ENCODE peak calls at places on chromosome 7, in five cellular contexts. One of them, this sample, is unnamed.

GRCh38 chr7:2527505-2528464 is 8.2 kb downstream of the LFNG start:
- DNase-seq in SK-N-SH: no peak
- DNase-seq in Panc1: no peak
- DNase-seq in GM23338: no peak
- DNase-seq in ovary: no peak
- DNase-seq in this sample: no peak

GRCh38 chr7:91264924-91265681 is 870 bp downstream of the FZD1 start:
- DNase-seq in SK-N-SH: peak
- DNase-seq in Panc1: no peak
- DNase-seq in GM23338: peak
- DNase-seq in ovary: peak
- DNase-seq in this sample: no peak

GRCh38 chr7:1603346-1604211 is 33.7 kb upstream of the PSMG3 start:
- DNase-seq in SK-N-SH: peak
- DNase-seq in Panc1: no peak
- DNase-seq in GM23338: no peak
- DNase-seq in ovary: no peak
- DNase-seq in this sample: no peak

GRCh38 chr7:116696707-116697106 is 24.7 kb downstream of the MET start:
- DNase-seq in SK-N-SH: no peak
- DNase-seq in Panc1: no peak
- DNase-seq in GM23338: no peak
- DNase-seq in ovary: no peak
- DNase-seq in this sample: no peak

GRCh38 chr7:54615-55014 is 137.8 kb upstream of the FAM20C start:
- DNase-seq in SK-N-SH: no peak
- DNase-seq in Panc1: no peak
- DNase-seq in GM23338: no peak
- DNase-seq in ovary: peak
- DNase-seq in this sample: no peak

GRCh38 chr7:137583199-137583598 is 239.7 kb upstream of the PTN start:
- DNase-seq in SK-N-SH: no peak
- DNase-seq in Panc1: no peak
- DNase-seq in GM23338: no peak
- DNase-seq in ovary: no peak
- DNase-seq in this sample: no peak

GRCh38 chr7:44637788-44638594 is 31.6 kb downstream of the OGDH start:
- DNase-seq in SK-N-SH: no peak
- DNase-seq in Panc1: peak
- DNase-seq in GM23338: no peak
- DNase-seq in ovary: no peak
- DNase-seq in this sample: peak

GRCh38 chr7:128123291-128124037 is 92.2 kb upstream of the LRRC4 start:
- DNase-seq in SK-N-SH: peak
- DNase-seq in Panc1: no peak
- DNase-seq in GM23338: peak
- DNase-seq in ovary: no peak
- DNase-seq in this sample: no peak

GRCh38 chr7:43593010-43593409 is 10.1 kb downstream of the STK17A start:
- DNase-seq in SK-N-SH: no peak
- DNase-seq in Panc1: no peak
- DNase-seq in GM23338: no peak
- DNase-seq in ovary: no peak
- DNase-seq in this sample: no peak

GRCh38 chr7:69177941-69178494 is 420.3 kb upstream of the AUTS2 start:
- DNase-seq in SK-N-SH: no peak
- DNase-seq in Panc1: no peak
- DNase-seq in GM23338: no peak
- DNase-seq in ovary: no peak
- DNase-seq in this sample: no peak

GRCh38 chr7:33761440-33762080 is 143.8 kb upstream of the BMPER start:
- DNase-seq in SK-N-SH: no peak
- DNase-seq in Panc1: no peak
- DNase-seq in GM23338: no peak
- DNase-seq in ovary: no peak
- DNase-seq in this sample: no peak

GRCh38 chr7:46226860-46227259 is 305.8 kb upstream of the IGFBP3 start:
- DNase-seq in SK-N-SH: no peak
- DNase-seq in Panc1: no peak
- DNase-seq in GM23338: no peak
- DNase-seq in ovary: no peak
- DNase-seq in this sample: no peak

GRCh38 chr7:138613630-138614029 is 87.5 kb downstream of the SVOPL start:
- DNase-seq in SK-N-SH: no peak
- DNase-seq in Panc1: no peak
- DNase-seq in GM23338: no peak
- DNase-seq in ovary: no peak
- DNase-seq in this sample: no peak

GRCh38 chr7:94436018-94436604 is 41.4 kb downstream of the COL1A2 start:
- DNase-seq in SK-N-SH: peak
- DNase-seq in Panc1: peak
- DNase-seq in GM23338: peak
- DNase-seq in ovary: peak
- DNase-seq in this sample: peak

DNA sequence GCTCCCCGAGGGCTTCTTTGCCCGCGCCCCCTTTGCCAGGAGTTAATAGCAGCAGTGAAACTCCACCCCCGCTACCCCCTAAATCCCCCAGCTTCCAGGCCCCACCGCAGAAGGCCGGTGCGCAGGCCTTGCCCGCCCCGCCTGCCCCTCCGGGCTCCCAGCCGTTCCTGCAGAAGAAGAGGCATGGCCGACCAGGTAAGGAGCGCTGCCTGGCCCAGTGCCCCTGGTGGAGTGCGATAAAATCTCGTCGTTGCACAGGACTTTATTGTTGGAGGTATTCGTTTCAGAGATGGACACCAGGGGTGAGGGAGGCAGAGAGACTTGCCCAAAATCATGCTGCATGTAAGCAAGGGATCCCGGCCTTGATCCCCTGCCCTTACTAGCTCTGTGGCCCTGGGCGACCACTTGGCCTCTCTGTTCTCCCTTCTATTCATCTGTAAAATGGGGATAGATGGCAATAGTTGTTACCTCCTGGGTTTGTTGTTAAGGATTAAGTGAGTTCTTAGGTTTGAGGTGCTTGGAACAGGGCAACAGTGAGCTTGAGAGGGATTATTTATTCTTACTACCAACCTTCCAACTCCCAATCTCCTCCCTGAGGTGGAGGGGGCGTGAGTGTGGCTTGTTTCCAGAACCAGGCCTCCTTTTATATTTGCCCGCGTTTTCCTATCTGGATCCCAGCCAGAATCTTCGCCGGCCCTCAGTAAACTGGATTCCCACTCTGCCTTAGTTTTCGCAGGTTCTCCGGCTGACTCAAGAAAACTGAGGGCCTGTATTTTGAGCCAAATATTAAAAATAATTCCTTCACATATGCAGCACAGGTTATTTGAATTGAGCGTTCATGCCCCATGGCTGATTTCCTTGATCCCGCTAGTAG is 78.3 kb downstream of the WIPF3 start:
- DNase-seq in SK-N-SH: peak
- DNase-seq in Panc1: no peak
- DNase-seq in GM23338: peak
- DNase-seq in ovary: no peak
- DNase-seq in this sample: no peak
- H3K4me3 ChIP-seq in SK-N-SH: no peak
- H3K4me3 ChIP-seq in Panc1: no peak
- H3K4me3 ChIP-seq in GM23338: peak
- H3K4me3 ChIP-seq in ovary: peak
- H3K4me3 ChIP-seq in this sample: no peak

GRCh38 chr7:26900283-26900682 is 35.9 kb upstream of the SKAP2 start:
- DNase-seq in SK-N-SH: no peak
- DNase-seq in Panc1: no peak
- DNase-seq in GM23338: no peak
- DNase-seq in ovary: no peak
- DNase-seq in this sample: no peak
- TF ChIP-seq CTCF in SK-N-SH: no peak
- TF ChIP-seq CTCF in Panc1: no peak
- TF ChIP-seq CTCF in GM23338: no peak
- TF ChIP-seq CTCF in ovary: no peak
- TF ChIP-seq CTCF in this sample: no peak

GRCh38 chr7:156747718-156748117 is 107.1 kb downstream of the RNF32 start:
- DNase-seq in SK-N-SH: no peak
- DNase-seq in Panc1: no peak
- DNase-seq in GM23338: no peak
- DNase-seq in ovary: no peak
- DNase-seq in this sample: no peak
- H3K4me3 ChIP-seq in SK-N-SH: no peak
- H3K4me3 ChIP-seq in Panc1: no peak
- H3K4me3 ChIP-seq in GM23338: no peak
- H3K4me3 ChIP-seq in ovary: no peak
- H3K4me3 ChIP-seq in this sample: no peak

GRCh38 chr7:24949884-24950283 is 30.1 kb downstream of the OSBPL3 start:
- DNase-seq in SK-N-SH: no peak
- DNase-seq in Panc1: no peak
- DNase-seq in GM23338: no peak
- DNase-seq in ovary: no peak
- DNase-seq in this sample: no peak

GRCh38 chr7:24948739-24949138 is 31.2 kb downstream of the OSBPL3 start:
- DNase-seq in SK-N-SH: no peak
- DNase-seq in Panc1: no peak
- DNase-seq in GM23338: no peak
- DNase-seq in ovary: no peak
- DNase-seq in this sample: no peak

GRCh38 chr7:24945899-24946298 is 34.1 kb downstream of the OSBPL3 start:
- DNase-seq in SK-N-SH: no peak
- DNase-seq in Panc1: no peak
- DNase-seq in GM23338: peak
- DNase-seq in ovary: no peak
- DNase-seq in this sample: no peak

GRCh38 chr7:24943096-24943948 is 36.7 kb downstream of the OSBPL3 start:
- DNase-seq in SK-N-SH: no peak
- DNase-seq in Panc1: no peak
- DNase-seq in GM23338: no peak
- DNase-seq in ovary: no peak
- DNase-seq in this sample: no peak

GRCh38 chr7:24946467-24946866 is 33.5 kb downstream of the OSBPL3 start:
- DNase-seq in SK-N-SH: no peak
- DNase-seq in Panc1: no peak
- DNase-seq in GM23338: no peak
- DNase-seq in ovary: no peak
- DNase-seq in this sample: no peak
- TF ChIP-seq CTCF in SK-N-SH: no peak
- TF ChIP-seq CTCF in Panc1: no peak
- TF ChIP-seq CTCF in GM23338: no peak
- TF ChIP-seq CTCF in ovary: no peak
- TF ChIP-seq CTCF in this sample: no peak

GRCh38 chr7:142698429-142698828 is 50.8 kb upstream of the PRSS1 start:
- DNase-seq in SK-N-SH: no peak
- DNase-seq in Panc1: no peak
- DNase-seq in GM23338: no peak
- DNase-seq in ovary: no peak
- DNase-seq in this sample: no peak

GRCh38 chr7:142703655-142704310 is 45.5 kb upstream of the PRSS1 start:
- DNase-seq in SK-N-SH: no peak
- DNase-seq in Panc1: no peak
- DNase-seq in GM23338: no peak
- DNase-seq in ovary: no peak
- DNase-seq in this sample: no peak
- H3K4me3 ChIP-seq in SK-N-SH: no peak
- H3K4me3 ChIP-seq in Panc1: no peak
- H3K4me3 ChIP-seq in GM23338: no peak
- H3K4me3 ChIP-seq in ovary: no peak
- H3K4me3 ChIP-seq in this sample: no peak

GRCh38 chr7:99918959-99919813 is at the start of gene TRIM4:
- DNase-seq in SK-N-SH: peak
- DNase-seq in Panc1: peak
- DNase-seq in GM23338: peak
- DNase-seq in ovary: peak
- DNase-seq in this sample: peak
- TF ChIP-seq CTCF in SK-N-SH: peak
- TF ChIP-seq CTCF in Panc1: peak
- TF ChIP-seq CTCF in GM23338: no peak
- TF ChIP-seq CTCF in ovary: peak
- TF ChIP-seq CTCF in this sample: peak

GRCh38 chr7:140923358-140924006 is 1.2 kb downstream of the BRAF start:
- DNase-seq in SK-N-SH: peak
- DNase-seq in Panc1: no peak
- DNase-seq in GM23338: peak
- DNase-seq in ovary: no peak
- DNase-seq in this sample: no peak

GRCh38 chr7:140920745-140921144 is 4.0 kb downstream of the BRAF start:
- DNase-seq in SK-N-SH: no peak
- DNase-seq in Panc1: no peak
- DNase-seq in GM23338: no peak
- DNase-seq in ovary: no peak
- DNase-seq in this sample: no peak

GRCh38 chr7:140924019-140924820 is 509 bp downstream of the BRAF start:
- DNase-seq in SK-N-SH: peak
- DNase-seq in Panc1: no peak
- DNase-seq in GM23338: peak
- DNase-seq in ovary: peak
- DNase-seq in this sample: peak

GRCh38 chr7:140924821-140925421 is at the start of gene BRAF:
- DNase-seq in SK-N-SH: peak
- DNase-seq in Panc1: peak
- DNase-seq in GM23338: peak
- DNase-seq in ovary: peak
- DNase-seq in this sample: peak

GRCh38 chr7:140922741-140923345 is 1.9 kb downstream of the BRAF start:
- DNase-seq in SK-N-SH: no peak
- DNase-seq in Panc1: no peak
- DNase-seq in GM23338: no peak
- DNase-seq in ovary: no peak
- DNase-seq in this sample: no peak
- H3K4me3 ChIP-seq in SK-N-SH: peak
- H3K4me3 ChIP-seq in Panc1: peak
- H3K4me3 ChIP-seq in GM23338: peak
- H3K4me3 ChIP-seq in ovary: peak
- H3K4me3 ChIP-seq in this sample: peak

DNA sequence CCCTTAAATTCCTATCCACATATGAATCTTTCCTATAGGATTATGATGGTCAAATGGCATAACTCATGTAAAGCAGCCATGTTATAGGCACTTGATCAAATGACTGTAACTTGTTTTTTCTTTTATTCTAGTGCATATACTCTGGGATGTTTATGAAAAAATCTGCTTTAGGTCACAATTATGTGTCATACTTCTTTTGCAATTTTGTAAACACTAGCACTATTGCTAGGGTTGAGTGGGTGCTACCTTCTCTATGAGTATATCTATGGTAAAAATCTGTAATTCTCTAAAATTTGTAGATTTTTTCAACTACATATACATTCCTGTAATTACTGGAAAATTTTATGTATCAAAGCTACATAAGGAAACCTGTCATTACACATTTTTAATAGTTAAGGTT is 50.0 kb downstream of the HGF start:
- DNase-seq in SK-N-SH: no peak
- DNase-seq in Panc1: no peak
- DNase-seq in GM23338: no peak
- DNase-seq in ovary: no peak
- DNase-seq in this sample: no peak
- TF ChIP-seq CTCF in SK-N-SH: no peak
- TF ChIP-seq CTCF in Panc1: no peak
- TF ChIP-seq CTCF in GM23338: no peak
- TF ChIP-seq CTCF in ovary: no peak
- TF ChIP-seq CTCF in this sample: no peak

GRCh38 chr7:73703225-73703624 is 16.2 kb downstream of the STX1A start:
- DNase-seq in SK-N-SH: peak
- DNase-seq in Panc1: no peak
- DNase-seq in GM23338: no peak
- DNase-seq in ovary: no peak
- DNase-seq in this sample: no peak
- H3K4me3 ChIP-seq in SK-N-SH: no peak
- H3K4me3 ChIP-seq in Panc1: no peak
- H3K4me3 ChIP-seq in GM23338: peak
- H3K4me3 ChIP-seq in ovary: peak
- H3K4me3 ChIP-seq in this sample: no peak